ENCODE peak calls at places on chromosomes 7 and 10, in five cellular contexts. W is NCI-H1048, M is vagina, T is mucosa of gallbladder, J is cardiac muscle cell. O is an unnamed sample.

GRCh38 chr7:148695953-148696352 is 2.8 kb upstream of the CUL1 start:
- DNase-seq in W (no peak), M (no peak), T (no peak), J (no peak), O (no peak)

GRCh38 chr7:128365432-128365831 is 3.9 kb upstream of the PRRT4 start:
- DNase-seq in W (no peak), M (no peak), T (no peak), J (no peak), O (no peak)

GRCh38 chr7:4692055-4692454 is 10.0 kb downstream of the FOXK1 start:
- DNase-seq in W (no peak), M (no peak), T (no peak), J (no peak), O (no peak)

GRCh38 chr10:18308600-18308999 is 168.4 kb downstream of the CACNB2 start:
- DNase-seq in W (no peak), M (no peak), T (no peak), J (no peak), O (no peak)

GRCh38 chr10:58438340-58438739 is 53.1 kb downstream of the TFAM start:
- DNase-seq in W (no peak), M (no peak), T (no peak), J (no peak), O (no peak)

GRCh38 chr7:19090526-19090925 is 26.9 kb downstream of the TWIST1 start:
- DNase-seq in W (no peak), M (no peak), T (no peak), J (no peak), O (no peak)

GRCh38 chr7:117229350-117229749 is 93.5 kb downstream of the WNT2 start:
- DNase-seq in W (no peak), M (no peak), T (no peak), J (peak), O (no peak)

GRCh38 chr10:99788598-99789259 is 6.3 kb downstream of the ABCC2 start:
- DNase-seq in W (no peak), M (peak), T (peak), J (no peak), O (no peak)

GRCh38 chr7:128948312-128948973 is 10.7 kb downstream of the IRF5 start:
- DNase-seq in W (no peak), M (no peak), T (no peak), J (no peak), O (no peak)

GRCh38 chr7:36840930-36841329 is 116.6 kb upstream of the AOAH start:
- DNase-seq in W (no peak), M (no peak), T (no peak), J (no peak), O (no peak)

GRCh38 chr7:4733936-4734528 is 41.4 kb upstream of the AP5Z1 start:
- DNase-seq in W (no peak), M (no peak), T (no peak), J (no peak), O (no peak)

GRCh38 chr7:151517601-151518104 is 2.0 kb downstream of the RHEB start:
- DNase-seq in W (no peak), M (no peak), T (no peak), J (no peak), O (no peak)

GRCh38 chr10:124007102-124007772 is 86.2 kb downstream of the CHST15 start:
- DNase-seq in W (no peak), M (no peak), T (no peak), J (no peak), O (no peak)

GRCh38 chr10:110547139-110547761 is 20.2 kb upstream of the SMC3 start:
- DNase-seq in W (no peak), M (peak), T (no peak), J (peak), O (no peak)

GRCh38 chr10:44925224-44925623 is 14.1 kb downstream of the TMEM72 start:
- DNase-seq in W (no peak), M (no peak), T (no peak), J (peak), O (peak)

GRCh38 chr7:101593556-101593955 is 35.5 kb downstream of the MYL10 start:
- DNase-seq in W (no peak), M (no peak), T (no peak), J (no peak), O (no peak)

GRCh38 chr7:16484453-16485158 is 19.1 kb upstream of the SOSTDC1 start:
- DNase-seq in W (peak), M (no peak), T (no peak), J (no peak), O (no peak)

GRCh38 chr7:66554326-66554725 is 74.4 kb upstream of the KCTD7 start:
- DNase-seq in W (no peak), M (no peak), T (no peak), J (no peak), O (no peak)

GRCh38 chr7:28435732-28436378 is 23.5 kb downstream of the CREB5 start:
- DNase-seq in W (no peak), M (no peak), T (no peak), J (no peak), O (no peak)

GRCh38 chr10:127370601-127371000 is 174.2 kb upstream of the INSYN2A start:
- DNase-seq in W (no peak), M (no peak), T (no peak), J (no peak), O (no peak)

GRCh38 chr7:138941545-138941944 is 39.6 kb downstream of the KIAA1549 start:
- DNase-seq in W (no peak), M (no peak), T (no peak), J (peak), O (peak)

GRCh38 chr7:98852826-98853225 is 17.0 kb downstream of the TMEM130 start:
- DNase-seq in W (no peak), M (no peak), T (no peak), J (no peak), O (no peak)

GRCh38 chr7:66099551-66100407 is 14.9 kb upstream of the CRCP start:
- DNase-seq in W (no peak), M (peak), T (peak), J (peak), O (peak)

GRCh38 chr7:696426-697258 is 29.9 kb upstream of the DNAAF5 start:
- DNase-seq in W (no peak), M (no peak), T (no peak), J (no peak), O (no peak)

GRCh38 chr10:88707429-88708110 is 1.5 kb downstream of the LIPK start:
- DNase-seq in W (no peak), M (no peak), T (no peak), J (no peak), O (no peak)

GRCh38 chr10:48897438-48897790 is 42.2 kb downstream of the LRRC18 start:
- DNase-seq in W (no peak), M (peak), T (no peak), J (no peak), O (no peak)

GRCh38 chr10:13338337-13339128 is 9.6 kb downstream of the SEPHS1 start:
- DNase-seq in W (no peak), M (no peak), T (no peak), J (no peak), O (no peak)

GRCh38 chr7:155173905-155174304 is 103.8 kb downstream of the HTR5A start:
- DNase-seq in W (no peak), M (peak), T (no peak), J (no peak), O (no peak)

GRCh38 chr10:61175331-61175730 is 231.3 kb upstream of the RHOBTB1 start:
- DNase-seq in W (no peak), M (no peak), T (no peak), J (no peak), O (no peak)

GRCh38 chr10:31011017-31011659 is 20.5 kb downstream of the ZNF438 start:
- DNase-seq in W (no peak), M (no peak), T (no peak), J (no peak), O (peak)

GRCh38 chr10:4451512-4451911 is 374.5 kb upstream of the AKR1E2 start:
- DNase-seq in W (no peak), M (no peak), T (no peak), J (no peak), O (no peak)